ENCODE peak calls at places on chromosomes 3 and 15, in ten cellular contexts. X is uterus, E is right atrium auricular region, Y is right lobe of liver, N is aorta, A is HCT116, P is neuronal stem cell, R is gastrocnemius medialis, Z is stomach, T is IMR-90. S is an unnamed sample. For H3K36me3, the result is how much of the 10 kb centered on the place peaks cover.

GRCh38 chr3:59268170-59268569 is 218.3 kb upstream of the CFAP20DC start:
- DNase-seq in X (no peak), E (no peak), Y (no peak), N (no peak), A (no peak), P (no peak), R (no peak), Z (no peak), T (peak), S (no peak)

GRCh38 chr3:41194701-41195100 is 4.6 kb upstream of the CTNNB1 start:
- DNase-seq in X (no peak), E (no peak), Y (no peak), N (no peak), A (no peak), P (no peak), R (no peak), Z (no peak), T (no peak), S (no peak)

GRCh38 chr15:65028338-65028737 is 1.1 kb downstream of the MTFMT start:
- DNase-seq in X (no peak), E (no peak), Y (no peak), N (no peak), A (no peak), P (no peak), R (no peak), Z (no peak), T (no peak), S (no peak)

GRCh38 chr3:23601020-23601822 is 204.5 kb upstream of the UBE2E1 start:
- DNase-seq in X (no peak), E (no peak), Y (no peak), N (no peak), A (no peak), P (no peak), R (no peak), Z (no peak), T (peak), S (no peak)

GRCh38 chr15:81106560-81106959 is 27.5 kb upstream of the CFAP161 start:
- DNase-seq in X (peak), E (peak), Y (peak), N (no peak), A (peak), P (peak), R (peak), Z (peak), T (peak), S (peak)

GRCh38 chr3:134334231-134334900 is 39.9 kb downstream of the AMOTL2 start:
- DNase-seq in X (no peak), E (no peak), Y (no peak), N (peak), A (no peak), P (no peak), R (no peak), Z (no peak), T (peak), S (peak)

GRCh38 chr15:92443381-92443780 is 49.7 kb downstream of the ST8SIA2 start:
- DNase-seq in X (no peak), E (no peak), Y (no peak), N (no peak), A (no peak), P (no peak), R (no peak), Z (no peak), T (no peak), S (no peak)

GRCh38 chr3:173913397-173913796 is 515.9 kb downstream of the NLGN1 start:
- DNase-seq in X (no peak), E (no peak), Y (no peak), N (no peak), A (no peak), P (no peak), R (no peak), Z (no peak), T (peak), S (no peak)

GRCh38 chr3:155815030-155815429 is 9.0 kb upstream of the C3orf33 start:
- DNase-seq in X (no peak), E (no peak), Y (no peak), N (no peak), A (no peak), P (no peak), R (no peak), Z (no peak), T (no peak), S (no peak)

GRCh38 chr15:65730560-65731172 is 61.4 kb downstream of the DENND4A start:
- DNase-seq in X (no peak), E (no peak), Y (no peak), N (no peak), A (peak), P (no peak), R (no peak), Z (no peak), T (peak), S (no peak)

GRCh38 chr15:76737573-76737972 is 167.6 kb downstream of the SCAPER start:
- DNase-seq in X (no peak), E (no peak), Y (no peak), N (no peak), A (no peak), P (no peak), R (no peak), Z (no peak), T (no peak), S (no peak)

GRCh38 chr15:61112231-61112630 is 116.9 kb downstream of the RORA start:
- DNase-seq in X (no peak), E (no peak), Y (no peak), N (no peak), A (no peak), P (no peak), R (no peak), Z (no peak), T (no peak), S (peak)

GRCh38 chr3:117278424-117279190 is 569.0 kb downstream of the TUSC7 start:
- DNase-seq in X (no peak), E (no peak), Y (peak), N (no peak), A (peak), P (no peak), R (no peak), Z (peak), T (peak), S (no peak)

GRCh38 chr3:178291555-178291954 is 244.7 kb upstream of the KCNMB2 start:
- DNase-seq in X (no peak), E (no peak), Y (no peak), N (no peak), A (no peak), P (no peak), R (no peak), Z (no peak), T (no peak), S (no peak)

GRCh38 chr15:56699743-56700142 is 33.6 kb downstream of the ZNF280D start:
- DNase-seq in X (no peak), E (no peak), Y (no peak), N (no peak), A (no peak), P (no peak), R (no peak), Z (no peak), T (no peak), S (no peak)

GRCh38 chr15:39834256-39834655 is 51.6 kb upstream of the FSIP1 start:
- DNase-seq in X (no peak), E (no peak), Y (no peak), N (no peak), A (no peak), P (no peak), R (no peak), Z (no peak), T (peak), S (no peak)

GRCh38 chr3:113275876-113276580 is 64.7 kb downstream of the BOC start:
- DNase-seq in X (peak), E (peak), Y (no peak), N (peak), A (no peak), P (peak), R (peak), Z (no peak), T (peak), S (peak)

GRCh38 chr3:15050405-15051092 is 14.6 kb downstream of the MRPS25 start:
- DNase-seq in X (no peak), E (no peak), Y (no peak), N (no peak), A (no peak), P (no peak), R (no peak), Z (no peak), T (no peak), S (no peak)

GRCh38 chr3:27253831-27254230 is 115.4 kb downstream of the NEK10 start:
- DNase-seq in X (no peak), E (no peak), Y (peak), N (no peak), A (peak), P (peak), R (no peak), Z (peak), T (peak), S (peak)

GRCh38 chr3:185976100-185976499 is 38.3 kb upstream of the TRA2B start:
- DNase-seq in X (no peak), E (no peak), Y (no peak), N (no peak), A (no peak), P (no peak), R (peak), Z (no peak), T (no peak), S (no peak)

GRCh38 chr3:33901862-33902563 is 103.6 kb downstream of the PDCD6IP start:
- DNase-seq in X (no peak), E (no peak), Y (no peak), N (no peak), A (no peak), P (no peak), R (no peak), Z (no peak), T (no peak), S (no peak)

GRCh38 chr3:63995056-63995576 is 28.2 kb downstream of the PSMD6 start:
- DNase-seq in X (no peak), E (no peak), Y (no peak), N (no peak), A (no peak), P (no peak), R (no peak), Z (no peak), T (no peak), S (no peak)
- H3K27ac ChIP-seq in X (no peak), E (no peak), Y (no peak), N (no peak), A (no peak), P (peak), R (no peak), Z (no peak), T (no peak), S (no peak)

GRCh38 chr3:48985977-48986376 is 4.1 kb upstream of the P4HTM start:
- DNase-seq in X (no peak), E (no peak), Y (no peak), N (peak), A (no peak), P (no peak), R (no peak), Z (no peak), T (no peak), S (no peak)
- H3K36me3 ChIP-seq in X (under half), E (under half), Y (under half), N (under half), A (under half), P (half or more), R (under half), Z (under half), T (under half), S (under half)

GRCh38 chr3:188194327-188194726 is 40.4 kb downstream of the LPP start:
- DNase-seq in X (no peak), E (no peak), Y (no peak), N (no peak), A (no peak), P (no peak), R (no peak), Z (no peak), T (peak), S (peak)
- H3K27ac ChIP-seq in X (no peak), E (no peak), Y (no peak), N (no peak), A (no peak), P (no peak), R (peak), Z (no peak), T (no peak), S (no peak)

GRCh38 chr15:82835391-82835917 is 26.0 kb downstream of the WHAMM start:
- DNase-seq in X (no peak), E (no peak), Y (no peak), N (no peak), A (no peak), P (no peak), R (no peak), Z (no peak), T (no peak), S (no peak)
- H3K36me3 ChIP-seq in X (under half), E (half or more), Y (half or more), N (under half), A (under half), P (half or more), R (under half), Z (half or more), T (under half), S (half or more)

GRCh38 chr3:190060401-190060800 is 60.3 kb downstream of the P3H2 start:
- DNase-seq in X (no peak), E (no peak), Y (no peak), N (no peak), A (no peak), P (no peak), R (no peak), Z (no peak), T (no peak), S (no peak)

GRCh38 chr3:190065204-190065603 is 55.5 kb downstream of the P3H2 start:
- DNase-seq in X (no peak), E (no peak), Y (no peak), N (no peak), A (no peak), P (no peak), R (no peak), Z (no peak), T (no peak), S (no peak)

GRCh38 chr3:190059242-190059590 is 61.5 kb downstream of the P3H2 start:
- DNase-seq in X (no peak), E (no peak), Y (no peak), N (no peak), A (no peak), P (no peak), R (no peak), Z (no peak), T (peak), S (no peak)

GRCh38 chr3:190063490-190063889 is 57.2 kb downstream of the P3H2 start:
- DNase-seq in X (no peak), E (no peak), Y (no peak), N (no peak), A (no peak), P (no peak), R (no peak), Z (no peak), T (no peak), S (no peak)

GRCh38 chr3:190064112-190064511 is 56.6 kb downstream of the P3H2 start:
- DNase-seq in X (no peak), E (no peak), Y (no peak), N (peak), A (peak), P (no peak), R (no peak), Z (peak), T (peak), S (no peak)
- H3K27ac ChIP-seq in X (no peak), E (no peak), Y (no peak), N (no peak), A (no peak), P (no peak), R (no peak), Z (no peak), T (peak), S (no peak)

DNA sequence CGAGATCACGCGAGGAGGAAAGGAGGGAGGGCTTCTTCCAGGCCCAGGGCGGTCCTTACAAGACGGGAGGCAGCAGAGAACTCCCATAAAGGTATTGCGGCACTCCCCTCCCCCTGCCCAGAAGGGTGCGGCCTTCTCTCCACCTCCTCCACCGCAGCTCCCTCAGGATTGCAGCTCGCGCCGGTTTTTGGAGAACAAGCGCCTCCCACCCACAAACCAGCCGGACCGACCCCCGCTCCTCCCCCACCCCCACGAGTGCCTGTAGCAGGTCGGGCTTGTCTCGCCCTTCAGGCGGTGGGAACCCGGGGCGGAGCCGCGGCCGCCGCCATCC is 1.1 kb upstream of the SETD5 start:
- DNase-seq in X (peak), E (peak), Y (no peak), N (peak), A (peak), P (no peak), R (peak), Z (peak), T (peak), S (peak)
- H3K36me3 ChIP-seq in X (under half), E (under half), Y (under half), N (under half), A (under half), P (under half), R (under half), Z (under half), T (under half), S (under half)

DNA sequence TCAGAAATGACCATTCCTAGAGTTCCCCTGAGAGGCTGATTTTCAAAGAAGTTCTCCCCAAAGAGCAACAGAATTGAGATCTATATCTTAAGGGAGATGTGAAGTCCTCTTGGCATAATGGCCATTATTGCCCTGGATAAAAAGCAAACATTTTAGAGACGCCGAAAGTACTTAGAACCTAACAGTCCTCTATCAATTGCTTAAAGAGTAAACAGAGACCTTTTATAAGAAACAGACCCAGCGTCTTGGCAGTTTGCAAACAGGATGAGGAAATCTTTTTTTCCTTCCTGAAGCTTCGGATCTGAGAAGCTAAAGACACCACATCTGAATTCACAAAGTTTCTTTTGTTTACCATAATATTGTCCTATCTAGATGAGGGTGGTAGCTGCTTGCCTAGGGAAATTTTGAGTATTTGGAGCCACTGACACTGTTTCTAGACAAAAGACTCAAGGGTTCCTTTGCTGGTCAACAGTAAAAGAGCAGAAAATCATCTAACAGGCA is 59.9 kb upstream of the LIMD1 start:
- DNase-seq in X (no peak), E (no peak), Y (no peak), N (no peak), A (no peak), P (no peak), R (no peak), Z (no peak), T (no peak), S (no peak)
- H3K27ac ChIP-seq in X (no peak), E (no peak), Y (peak), N (no peak), A (no peak), P (no peak), R (no peak), Z (no peak), T (no peak), S (no peak)